ENCODE peak calls at places on chromosome 9, in six cellular contexts. E is uterus, V is IMR-90, S is heart left ventricle, C is Peyer's patch, W is tibial nerve. K is an unnamed sample. For H3K4me1, the result is how much of the 10 kb centered on the place peaks cover.

GRCh38 chr9:846852-847251 is 5.4 kb downstream of the DMRT1 start:
- DNase-seq in E (no peak), V (no peak), W (no peak), C (no peak), S (no peak), K (no peak)

GRCh38 chr9:129656795-129657390 is 8.6 kb upstream of the PRRX2 start:
- DNase-seq in V (peak), W (no peak), S (no peak), C (no peak), E (no peak), K (no peak)

GRCh38 chr9:79912641-79913040 is 340.9 kb downstream of the TLE4 start:
- DNase-seq in W (no peak), C (no peak), E (no peak), S (no peak), V (no peak), K (no peak)

GRCh38 chr9:75039006-75039405 is 10.9 kb upstream of the CARNMT1 start:
- DNase-seq in W (no peak), V (peak), C (no peak), S (no peak), E (no peak), K (no peak)

GRCh38 chr9:78438765-78439164 is 141.8 kb downstream of the PSAT1 start:
- DNase-seq in C (no peak), E (no peak), V (no peak), W (no peak), S (no peak), K (no peak)

GRCh38 chr9:79684711-79685575 is 113.2 kb downstream of the TLE4 start:
- DNase-seq in C (no peak), V (peak), S (no peak), W (no peak), E (no peak), K (no peak)

GRCh38 chr9:77935974-77936373 is 95.6 kb downstream of the GNAQ start:
- DNase-seq in S (no peak), V (no peak), W (no peak), E (no peak), C (no peak), K (no peak)

GRCh38 chr9:108478871-108479332 is 376.9 kb downstream of the ACTL7B start:
- DNase-seq in C (no peak), S (no peak), V (peak), E (no peak), W (no peak), K (no peak)

GRCh38 chr9:128919409-128919808 is 1.4 kb upstream of the PHYHD1 start:
- DNase-seq in S (no peak), E (no peak), C (no peak), W (no peak), V (no peak), K (no peak)

GRCh38 chr9:110261631-110262030 is 5.3 kb upstream of the TXN start:
- DNase-seq in W (no peak), C (no peak), E (no peak), V (peak), S (no peak), K (no peak)

GRCh38 chr9:99296375-99296951 is 74.4 kb downstream of the SEC61B start:
- DNase-seq in E (peak), S (peak), W (no peak), V (no peak), C (peak), K (peak)

GRCh38 chr9:2291980-2292704 is 277.0 kb downstream of the SMARCA2 start:
- DNase-seq in C (no peak), V (no peak), E (no peak), W (no peak), S (no peak), K (no peak)

GRCh38 chr9:38744484-38744883 is 24.6 kb upstream of the FAM240B start:
- DNase-seq in E (no peak), W (no peak), C (no peak), S (no peak), V (no peak), K (no peak)

GRCh38 chr9:20382460-20383071 is 239.7 kb downstream of the MLLT3 start:
- DNase-seq in S (no peak), V (peak), C (no peak), E (no peak), W (no peak), K (no peak)

GRCh38 chr9:20271723-20272122 is 350.6 kb downstream of the MLLT3 start:
- DNase-seq in S (no peak), V (no peak), E (no peak), C (no peak), W (no peak), K (no peak)

GRCh38 chr9:114072181-114073140 is 5.6 kb downstream of the AMBP start:
- DNase-seq in S (peak), V (peak), E (peak), W (no peak), C (no peak), K (peak)

GRCh38 chr9:75588808-75589207 is 301.7 kb upstream of the PCSK5 start:
- DNase-seq in E (no peak), S (no peak), V (no peak), W (no peak), C (no peak), K (peak)

GRCh38 chr9:129836342-129837007 is 1.2 kb downstream of the USP20 start:
- DNase-seq in S (no peak), V (no peak), E (no peak), W (no peak), C (peak), K (no peak)

GRCh38 chr9:129416831-129417604 is 203.9 kb downstream of the C9orf50 start:
- DNase-seq in E (no peak), S (no peak), V (no peak), C (no peak), W (no peak), K (no peak)

GRCh38 chr9:81874228-81874627 is 54.0 kb upstream of the SPATA31D4 start:
- DNase-seq in E (no peak), C (no peak), V (no peak), W (no peak), S (no peak), K (no peak)

GRCh38 chr9:121750715-121751623 is 99.5 kb downstream of the DAB2IP start:
- DNase-seq in S (no peak), E (no peak), V (no peak), C (no peak), W (no peak), K (peak)

GRCh38 chr9:16316406-16316805 is 554.1 kb downstream of the BNC2 start:
- DNase-seq in W (no peak), C (no peak), E (no peak), S (no peak), V (no peak), K (no peak)

GRCh38 chr9:128835246-128836210 is 5.9 kb upstream of the SPOUT1 start:
- DNase-seq in C (no peak), V (no peak), S (no peak), E (no peak), W (no peak), K (no peak)

GRCh38 chr9:98924971-98925820 is 18.5 kb upstream of the COL15A1 start:
- DNase-seq in W (no peak), E (no peak), V (no peak), S (no peak), C (no peak), K (no peak)

GRCh38 chr9:135820661-135821060 is 86.7 kb downstream of the CAMSAP1 start:
- DNase-seq in C (no peak), S (no peak), V (no peak), E (no peak), W (no peak), K (no peak)

GRCh38 chr9:81776390-81776789 is 87.0 kb upstream of the TLE1 start:
- DNase-seq in V (no peak), E (no peak), S (no peak), C (no peak), W (no peak), K (no peak)

GRCh38 chr9:107772988-107773387 is 283.4 kb upstream of the KLF4 start:
- DNase-seq in S (no peak), V (no peak), W (no peak), E (no peak), C (no peak), K (no peak)

GRCh38 chr9:131410051-131410491 is 16.2 kb downstream of the PRRC2B start:
- DNase-seq in V (peak), E (no peak), C (no peak), W (no peak), S (no peak), K (no peak)

GRCh38 chr9:10704720-10705119 is 91.9 kb upstream of the PTPRD start:
- DNase-seq in S (no peak), W (no peak), E (no peak), C (no peak), V (no peak), K (no peak)

DNA sequence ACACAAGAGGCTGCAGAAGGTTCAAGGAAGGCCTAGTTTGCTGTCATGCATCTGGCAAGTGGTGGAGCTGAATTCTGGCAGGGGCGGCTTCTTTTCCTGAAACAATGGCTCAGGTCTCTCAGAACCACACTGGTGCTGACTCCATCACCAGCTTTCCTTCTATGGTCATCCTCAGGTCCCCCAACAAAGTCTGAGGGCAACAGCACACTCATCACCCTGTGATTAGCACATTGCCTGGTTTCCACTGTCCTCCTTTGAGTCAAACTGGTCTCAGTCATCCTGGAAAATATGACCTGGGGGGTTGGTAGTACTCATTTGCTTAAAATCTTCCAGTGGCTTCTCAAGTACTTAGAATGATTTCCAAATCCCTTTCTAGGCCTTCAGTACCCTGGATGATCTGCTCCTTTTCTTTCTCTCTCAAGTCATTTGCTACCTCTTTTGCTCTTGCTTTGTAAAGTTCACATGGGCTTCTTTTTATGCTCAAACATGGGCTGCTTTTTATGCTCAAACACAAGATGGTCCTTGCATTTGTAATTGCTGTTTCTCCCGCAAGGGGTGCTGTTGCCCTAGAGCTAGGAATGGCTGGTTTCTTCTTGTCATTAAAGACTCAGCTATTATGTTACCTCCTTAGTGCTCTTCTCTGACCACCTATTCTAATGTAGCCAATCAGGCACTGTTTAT is 144.9 kb downstream of the ALDH1A1 start:
- DNase-seq in E (no peak), W (no peak), C (no peak), S (no peak), V (no peak), K (peak)
- TF ChIP-seq CTCF in E (no peak), W (no peak), C (no peak), S (no peak), V (peak), K (no peak)

GRCh38 chr9:69818946-69819345 is 1.7 kb upstream of the CFAP95 start:
- DNase-seq in V (peak), E (no peak), S (no peak), W (no peak), C (no peak), K (no peak)

GRCh38 chr9:69817202-69817601 is 3.4 kb upstream of the CFAP95 start:
- DNase-seq in E (no peak), S (no peak), W (no peak), C (no peak), V (no peak), K (no peak)

GRCh38 chr9:69824497-69825252 is 4.1 kb downstream of the CFAP95 start:
- DNase-seq in S (no peak), E (no peak), V (no peak), C (no peak), W (no peak), K (no peak)

GRCh38 chr9:69822091-69822750 is 1.6 kb downstream of the CFAP95 start:
- DNase-seq in C (no peak), E (no peak), W (no peak), S (no peak), V (peak), K (no peak)

GRCh38 chr9:69820955-69821788 is 555 bp downstream of the CFAP95 start:
- DNase-seq in W (no peak), S (no peak), E (no peak), V (no peak), C (no peak), K (no peak)
- H3K4me1 ChIP-seq in W (under half), S (under half), E (under half), V (under half), C (under half), K (under half)

DNA sequence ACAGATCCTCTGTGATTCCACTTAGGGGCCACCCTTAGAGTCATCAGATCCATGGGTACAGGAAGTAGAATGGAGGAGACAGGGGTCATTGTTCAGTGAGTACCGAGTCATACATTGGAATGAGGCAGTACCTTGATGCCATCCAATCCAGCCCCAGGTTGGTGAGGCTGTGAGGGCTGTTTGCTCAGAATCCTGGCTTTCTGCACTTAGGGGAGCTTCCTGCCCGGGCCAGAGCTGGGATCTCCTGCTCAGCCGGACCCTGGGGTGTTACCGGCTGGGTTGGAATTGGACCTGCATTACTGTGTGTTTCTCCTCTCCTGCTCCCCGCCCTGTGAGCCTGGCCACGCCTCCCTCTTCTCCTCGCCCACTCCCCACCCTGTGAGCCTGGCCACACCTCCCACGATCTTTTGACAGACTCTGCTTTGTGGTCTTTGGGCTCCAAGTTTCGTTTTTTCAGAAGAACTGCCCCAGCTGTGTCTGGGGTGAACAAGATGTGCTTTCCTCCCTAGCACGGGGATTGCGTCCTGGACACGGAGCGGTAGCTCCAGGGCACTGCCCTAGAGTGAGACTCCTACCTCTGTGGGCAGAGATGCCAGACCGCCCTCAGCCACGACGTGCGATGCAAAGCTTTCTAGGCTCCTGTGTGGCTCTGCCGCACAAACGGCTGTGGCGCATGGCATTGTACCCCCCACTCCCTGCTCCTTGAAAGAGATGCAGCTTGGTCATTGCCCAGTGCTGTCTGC is 15.4 kb downstream of the TRAF2 start:
- DNase-seq in E (peak), C (peak), S (no peak), W (no peak), V (peak), K (peak)
- TF ChIP-seq POLR2A in E (no peak), C (peak), S (no peak), W (no peak), V (no peak), K (no peak)

DNA sequence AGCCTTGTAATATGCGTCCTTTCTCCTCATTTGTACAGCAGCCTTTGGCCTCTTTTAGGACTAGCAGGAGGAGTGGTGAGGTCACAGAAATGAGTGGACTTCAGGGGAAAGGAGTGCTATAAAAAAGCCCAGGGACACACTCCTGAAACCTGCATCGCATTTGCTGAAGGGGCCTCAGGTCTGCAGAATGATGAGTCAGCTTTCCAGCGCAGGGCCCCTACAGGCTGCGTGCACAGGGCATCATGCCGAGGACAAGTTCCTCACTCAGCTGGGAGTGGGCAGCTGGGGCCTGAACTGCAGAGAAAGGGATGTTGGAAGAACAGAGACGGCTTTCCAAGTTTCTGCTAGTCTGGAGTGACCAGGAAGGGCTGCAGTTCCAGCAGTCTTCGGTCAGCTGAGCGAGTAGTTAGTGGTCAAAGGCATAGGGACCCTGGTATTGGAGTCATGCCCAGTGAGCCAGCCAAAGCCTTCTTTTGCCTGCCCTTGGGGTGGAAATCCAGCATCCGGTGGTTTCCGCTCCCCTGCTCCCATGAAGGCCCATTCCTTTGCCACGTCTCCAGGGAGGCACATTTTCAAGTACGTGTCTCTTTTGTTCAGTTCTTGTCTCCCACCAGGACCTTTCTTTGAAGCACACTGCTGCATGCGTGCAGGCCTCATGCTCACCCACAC is 17.3 kb upstream of the CFAP157 start:
- DNase-seq in W (no peak), S (no peak), E (no peak), C (no peak), V (no peak), K (no peak)
- TF ChIP-seq CTCF in W (no peak), S (no peak), E (no peak), C (no peak), V (no peak), K (no peak)

GRCh38 chr9:93133641-93134017 is 422 bp downstream of the NINJ1 start:
- DNase-seq in V (peak), E (peak), S (peak), W (peak), C (peak), K (peak)

GRCh38 chr9:93136011-93136440 is 2.0 kb upstream of the NINJ1 start:
- DNase-seq in S (no peak), C (no peak), W (no peak), E (no peak), V (peak), K (no peak)

GRCh38 chr9:93134018-93134739 is at the start of gene NINJ1:
- DNase-seq in E (peak), C (peak), W (peak), S (peak), V (peak), K (peak)

GRCh38 chr9:93132946-93133640 is 958 bp downstream of the NINJ1 start:
- DNase-seq in S (no peak), V (no peak), C (no peak), W (no peak), E (peak), K (peak)

DNA sequence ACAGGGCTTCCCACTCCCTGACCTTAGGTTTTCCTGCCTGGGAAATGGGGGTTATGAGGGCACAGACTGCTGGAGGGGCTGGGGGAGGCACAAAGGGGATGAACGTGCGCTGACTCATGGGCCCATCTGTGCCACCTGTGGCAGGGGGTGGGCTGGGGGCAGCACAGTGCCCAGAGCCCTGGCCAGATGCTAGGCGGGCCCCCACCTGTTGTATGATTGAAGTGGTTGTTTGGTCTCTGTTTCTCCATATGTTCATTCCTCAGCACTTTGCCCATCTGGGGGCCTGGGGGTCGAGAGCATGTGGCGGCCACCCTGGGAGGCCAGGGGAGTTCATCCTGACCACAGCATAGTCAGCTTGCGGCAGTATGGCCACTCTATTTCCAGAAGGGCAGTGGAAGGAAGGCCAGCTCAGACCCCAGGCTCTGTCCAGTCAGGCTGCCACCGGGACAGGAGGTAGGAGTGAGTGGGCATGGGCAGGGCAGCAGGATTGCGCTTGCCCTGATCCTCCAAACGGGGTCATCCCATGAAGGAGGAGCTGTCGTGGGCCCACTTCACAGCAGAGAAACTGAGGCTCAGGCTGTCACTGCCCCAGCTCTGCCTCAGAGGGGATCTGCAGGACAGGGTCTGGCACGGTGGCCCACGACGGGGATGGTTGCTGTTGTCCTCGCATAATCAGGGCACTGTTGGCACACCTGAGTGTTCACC is 841 bp upstream of the NINJ1 start:
- DNase-seq in V (peak), S (no peak), C (no peak), W (no peak), E (no peak), K (no peak)
- H3K4me1 ChIP-seq in V (under half), S (under half), C (half or more), W (under half), E (under half), K (under half)

GRCh38 chr9:94445846-94446245 is 109.0 kb upstream of the PCAT7 start:
- DNase-seq in C (no peak), V (no peak), E (no peak), S (no peak), W (no peak), K (no peak)

DNA sequence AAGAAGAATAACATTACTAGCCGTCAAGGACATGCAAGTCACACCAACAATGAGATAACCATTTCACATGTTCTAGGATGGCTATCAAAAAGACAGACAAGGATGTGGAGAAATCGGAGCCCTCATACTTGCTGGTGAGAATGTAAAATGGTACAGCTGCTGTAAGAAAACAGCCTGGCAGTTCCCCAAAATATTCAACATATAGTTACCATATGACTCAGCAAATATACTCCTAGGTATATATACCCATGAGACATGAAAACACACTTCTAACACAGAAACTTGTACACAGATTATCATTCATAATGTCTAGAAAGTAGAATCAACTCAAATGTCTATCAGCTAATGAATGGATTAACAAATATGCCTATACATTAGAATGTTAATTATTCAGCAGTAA is 105.4 kb upstream of the PCAT7 start:
- DNase-seq in W (no peak), V (no peak), E (no peak), S (no peak), C (no peak), K (no peak)
- TF ChIP-seq POLR2A in W (no peak), V (no peak), E (no peak), S (no peak), C (no peak), K (no peak)